ENCODE peak calls at places on chromosomes 2 and 18, in five cellular contexts. Y is fibroblast of the aortic adventitia, V is iris pigment epithelial cell, N is ELR, S is HT1080. U is an unnamed sample.
A peak's percentile ranks its signal among the peaks of the same experiment; 100 is the strongest.

GRCh38 chr2:37326285-37326684 is 1.7 kb upstream of the PRKD3 start:
- DNase-seq in Y (peak; percentile 93), V (peak; percentile 90), N (peak; percentile 79), S (peak; percentile 55), U (peak; percentile 55)

GRCh38 chr2:38155025-38155424 is 79.1 kb upstream of the CYP1B1 start:
- DNase-seq in Y (no peak), V (no peak), N (no peak), S (no peak), U (no peak)

GRCh38 chr2:200797242-200797770 is 14.4 kb upstream of the BZW1 start:
- DNase-seq in Y (peak; percentile 70), V (peak; percentile 49), N (no peak), S (no peak), U (no peak)

GRCh38 chr2:30666307-30666874 is 140.9 kb downstream of the CAPN13 start:
- DNase-seq in Y (peak; percentile 98), V (peak; percentile 98), N (peak; percentile 91), S (peak; percentile 98), U (peak; percentile 72)

GRCh38 chr2:10407841-10408648 is 40.1 kb downstream of the ODC1 start:
- DNase-seq in Y (peak; percentile 91), V (peak; percentile 91), N (peak; percentile 96), S (peak; percentile 96), U (no peak)

GRCh38 chr18:26185267-26185666 is 41.0 kb upstream of the TAF4B start:
- DNase-seq in Y (peak; percentile 1), V (no peak), N (peak; percentile 45), S (peak; percentile 27), U (no peak)

GRCh38 chr18:8045160-8045885 is 478.2 kb downstream of the PTPRM start:
- DNase-seq in Y (no peak), V (peak; percentile 18), N (peak; percentile 22), S (peak; percentile 87), U (peak; percentile 5)

GRCh38 chr2:89767581-89768435 is 1076.3 kb downstream of the RPIA start:
- DNase-seq in Y (no peak), V (no peak), N (no peak), S (no peak), U (no peak)

GRCh38 chr2:167729911-167730310 is 517.5 kb downstream of the STK39 start:
- DNase-seq in Y (no peak), V (no peak), N (no peak), S (no peak), U (no peak)

GRCh38 chr18:35875566-35875965 is 96.9 kb upstream of the RMP24 start:
- DNase-seq in Y (no peak), V (no peak), N (no peak), S (no peak), U (no peak)

GRCh38 chr2:37587817-37588216 is 83.6 kb downstream of the CDC42EP3 start:
- DNase-seq in Y (no peak), V (no peak), N (no peak), S (no peak), U (no peak)

GRCh38 chr2:43877782-43878464 is 39.2 kb downstream of the ABCG8 start:
- DNase-seq in Y (peak; percentile 54), V (peak; percentile 59), N (peak; percentile 71), S (peak; percentile 48), U (no peak)

GRCh38 chr2:29196792-29197788 is 81.9 kb downstream of the CLIP4 start:
- DNase-seq in Y (peak; percentile 62), V (peak; percentile 51), N (peak; percentile 74), S (peak; percentile 54), U (peak; percentile 36)

GRCh38 chr2:205800804-205801203 is 118.5 kb downstream of the NRP2 start:
- DNase-seq in Y (peak; percentile 84), V (peak; percentile 94), N (no peak), S (no peak), U (peak; percentile 8)

GRCh38 chr2:8028436-8028835 is 653.4 kb upstream of the ID2 start:
- DNase-seq in Y (no peak), V (no peak), N (no peak), S (no peak), U (no peak)

GRCh38 chr2:145190031-145190703 is 670.2 kb upstream of the ZEB2 start:
- DNase-seq in Y (peak; percentile 24), V (peak; percentile 41), N (peak; percentile 57), S (peak; percentile 56), U (no peak)

GRCh38 chr2:171529914-171530313 is 7.6 kb downstream of the CYBRD1 start:
- DNase-seq in Y (no peak), V (no peak), N (peak; percentile 60), S (peak; percentile 29), U (no peak)

GRCh38 chr2:233075966-233076339 is 15.8 kb downstream of the INPP5D start:
- DNase-seq in Y (no peak), V (no peak), N (no peak), S (no peak), U (no peak)

GRCh38 chr2:98369710-98370239 is 23.5 kb downstream of the CNGA3 start:
- DNase-seq in Y (no peak), V (no peak), N (no peak), S (no peak), U (no peak)

GRCh38 chr2:75002007-75002406 is 43.6 kb downstream of the POLE4 start:
- DNase-seq in Y (peak; percentile 41), V (peak; percentile 57), N (no peak), S (no peak), U (no peak)

GRCh38 chr2:10549196-10549595 is 101.1 kb upstream of the ODC1 start:
- DNase-seq in Y (no peak), V (no peak), N (no peak), S (no peak), U (no peak)

GRCh38 chr2:53631313-53632125 is 136.1 kb upstream of the CHAC2 start:
- DNase-seq in Y (no peak), V (no peak), N (no peak), S (no peak), U (no peak)

GRCh38 chr2:148259674-148260073 is 238.8 kb downstream of the MBD5 start:
- DNase-seq in Y (no peak), V (peak; percentile 47), N (peak; percentile 16), S (peak; percentile 53), U (no peak)

GRCh38 chr2:77161009-77161408 is 361.2 kb downstream of the LRRTM4 start:
- DNase-seq in Y (no peak), V (peak; percentile 66), N (peak; percentile 7), S (peak; percentile 98), U (peak; percentile 67)

GRCh38 chr2:88669371-88670214 is 21.9 kb upstream of the RPIA start:
- DNase-seq in Y (peak; percentile 74), V (peak; percentile 45), N (peak; percentile 63), S (peak; percentile 19), U (peak; percentile 28)

GRCh38 chr2:174633621-174633927 is 36.0 kb upstream of the WIPF1 start:
- DNase-seq in Y (peak; percentile 46), V (no peak), N (peak; percentile 31), S (no peak), U (no peak)

GRCh38 chr2:157922815-157923214 is 46.7 kb upstream of the ACVR1 start:
- DNase-seq in Y (no peak), V (no peak), N (no peak), S (peak; percentile 15), U (no peak)

GRCh38 chr2:237483018-237483731 is 3.9 kb upstream of the MLPH start:
- DNase-seq in Y (peak; percentile 57), V (peak; percentile 91), N (peak; percentile 77), S (peak; percentile 83), U (no peak)

GRCh38 chr2:228180126-228181097 is 1.1 kb downstream of the SPHKAP start:
- DNase-seq in Y (no peak), V (no peak), N (peak; percentile 18), S (no peak), U (no peak)

GRCh38 chr18:59516356-59517155 is 157.5 kb upstream of the LMAN1 start:
- DNase-seq in Y (peak; percentile 97), V (peak; percentile 95), N (peak; percentile 85), S (peak; percentile 71), U (no peak)

GRCh38 chr2:236972491-236973379 is 113.0 kb upstream of the COPS8 start:
- DNase-seq in Y (peak; percentile 91), V (peak; percentile 78), N (peak; percentile 51), S (peak; percentile 48), U (no peak)

GRCh38 chr2:119426801-119427395 is 4.8 kb upstream of the TMEM37 start:
- DNase-seq in Y (no peak), V (peak; percentile 64), N (no peak), S (no peak), U (no peak)